ENCODE peak calls at places on chromosomes 11 and 22, in eight cellular contexts. F is IMR-90, J is K562, X is HepG2, I is tibial nerve, C is spleen, N is H54, B is body of pancreas. R is an unnamed sample.
A peak's percentile ranks its signal among the peaks of the same experiment; 100 is the strongest.

GRCh38 chr22:26660961-26661578 is 3.7 kb downstream of the MIAT start:
- DNase-seq in I (no peak), B (no peak), C (peak; percentile 41), N (no peak), J (no peak), X (no peak), F (no peak), R (no peak)

GRCh38 chr11:83185767-83186166 is 7.7 kb upstream of the ANKRD42 start:
- DNase-seq in I (no peak), J (no peak), C (no peak), B (no peak), F (no peak), N (no peak), X (no peak), R (no peak)

GRCh38 chr22:19687561-19688300 is 26.6 kb upstream of the SEPTIN5 start:
- DNase-seq in F (no peak), I (no peak), C (peak; percentile 90), N (no peak), X (no peak), B (no peak), J (peak; percentile 43), R (no peak)

GRCh38 chr22:44609589-44609988 is 92.4 kb upstream of the PRR5 start:
- DNase-seq in B (no peak), N (no peak), F (no peak), C (no peak), J (no peak), I (no peak), X (no peak), R (no peak)

GRCh38 chr11:5665746-5666395 is 19.0 kb downstream of the TRIM5 start:
- DNase-seq in I (no peak), F (no peak), B (no peak), N (no peak), J (no peak), C (no peak), X (no peak), R (no peak)

GRCh38 chr11:59992420-59992819 is 24.6 kb upstream of the OOSP4B start:
- DNase-seq in I (no peak), X (no peak), N (no peak), C (no peak), J (no peak), F (no peak), B (no peak), R (no peak)

GRCh38 chr22:47295982-47296381 is 533.5 kb downstream of the TBC1D22A start:
- DNase-seq in F (no peak), N (no peak), I (no peak), C (no peak), X (no peak), B (no peak), J (no peak), R (no peak)

GRCh38 chr22:35150163-35151107 is 84.5 kb downstream of the ISX start:
- DNase-seq in C (peak; percentile 79), J (peak; percentile 72), I (no peak), N (no peak), X (peak; percentile 36), B (peak; percentile 52), F (peak; percentile 42), R (peak; percentile 72)

GRCh38 chr11:23078289-23078971 is 218.2 kb upstream of the CCDC179 start:
- DNase-seq in J (no peak), F (peak; percentile 80), N (no peak), X (no peak), C (no peak), I (no peak), B (no peak), R (no peak)

DNA sequence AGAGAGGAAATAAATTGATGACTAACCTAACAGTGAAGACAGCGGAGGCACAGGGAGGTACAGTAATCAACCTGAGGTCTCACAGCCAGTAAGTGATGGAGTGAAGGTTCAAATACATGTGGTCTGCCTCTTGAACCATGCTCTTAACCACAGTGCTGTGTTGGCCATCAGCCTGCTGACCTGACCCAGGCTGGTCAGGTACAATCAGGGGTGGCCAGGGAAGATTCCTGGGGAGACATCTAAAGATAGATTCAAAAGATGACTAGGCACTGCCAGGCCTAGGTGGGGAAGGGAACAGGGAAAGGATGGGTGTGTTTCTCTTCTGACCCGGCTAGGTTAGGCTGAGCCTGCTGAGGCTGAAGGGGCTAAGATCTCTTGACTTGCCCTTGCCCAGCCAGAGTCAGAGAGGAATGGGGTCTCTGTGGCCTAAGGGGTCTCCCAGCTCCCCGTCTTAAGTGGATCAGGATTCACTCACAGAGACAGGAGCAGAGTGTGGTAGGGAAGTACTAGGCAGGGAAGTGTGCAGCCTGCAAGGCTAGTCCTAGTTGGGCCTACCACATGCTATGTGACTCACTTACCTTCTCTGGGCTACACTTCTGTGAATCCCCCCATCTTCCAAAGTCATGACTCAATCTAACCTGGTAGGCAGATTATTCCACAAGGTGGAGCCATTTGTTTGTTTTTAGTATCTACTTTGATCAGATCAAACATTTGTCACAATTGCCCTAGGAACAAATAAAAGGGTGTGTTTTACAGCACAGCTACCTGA is 10.4 kb upstream of the SREBF2 start:
- DNase-seq in X (peak; percentile 62), C (no peak), F (peak; percentile 82), B (no peak), I (no peak), N (peak; percentile 69), J (peak; percentile 62), R (peak; percentile 72)
- TF ChIP-seq POLR2A in X (no peak), C (no peak), F (no peak), B (no peak), I (no peak), N (no peak), J (no peak), R (no peak)

GRCh38 chr11:61860054-61860903 is 31.1 kb downstream of the FADS3 start:
- DNase-seq in X (no peak), B (peak; percentile 88), J (peak; percentile 88), I (no peak), F (no peak), C (no peak), N (peak; percentile 63), R (no peak)

GRCh38 chr11:61854966-61855714 is 27.0 kb downstream of the FADS2 start:
- DNase-seq in B (no peak), F (no peak), J (no peak), N (no peak), C (peak; percentile 65), I (no peak), X (no peak), R (no peak)

GRCh38 chr11:61853698-61854169 is 25.6 kb downstream of the FADS2 start:
- DNase-seq in X (no peak), B (no peak), N (no peak), I (no peak), J (no peak), C (peak; percentile 67), F (no peak), R (no peak)

GRCh38 chr11:61854206-61854875 is 26.2 kb downstream of the FADS2 start:
- DNase-seq in J (no peak), F (no peak), B (no peak), N (no peak), X (no peak), I (no peak), C (no peak), R (no peak)

GRCh38 chr11:61855939-61856730 is 28.0 kb downstream of the FADS2 start:
- DNase-seq in B (no peak), I (no peak), N (no peak), X (no peak), F (peak; percentile 11), C (peak; percentile 45), J (no peak), R (no peak)
- TF ChIP-seq POLR2A in B (no peak), I (no peak), N (no peak), X (no peak), F (no peak), C (no peak), J (no peak), R (no peak)

DNA sequence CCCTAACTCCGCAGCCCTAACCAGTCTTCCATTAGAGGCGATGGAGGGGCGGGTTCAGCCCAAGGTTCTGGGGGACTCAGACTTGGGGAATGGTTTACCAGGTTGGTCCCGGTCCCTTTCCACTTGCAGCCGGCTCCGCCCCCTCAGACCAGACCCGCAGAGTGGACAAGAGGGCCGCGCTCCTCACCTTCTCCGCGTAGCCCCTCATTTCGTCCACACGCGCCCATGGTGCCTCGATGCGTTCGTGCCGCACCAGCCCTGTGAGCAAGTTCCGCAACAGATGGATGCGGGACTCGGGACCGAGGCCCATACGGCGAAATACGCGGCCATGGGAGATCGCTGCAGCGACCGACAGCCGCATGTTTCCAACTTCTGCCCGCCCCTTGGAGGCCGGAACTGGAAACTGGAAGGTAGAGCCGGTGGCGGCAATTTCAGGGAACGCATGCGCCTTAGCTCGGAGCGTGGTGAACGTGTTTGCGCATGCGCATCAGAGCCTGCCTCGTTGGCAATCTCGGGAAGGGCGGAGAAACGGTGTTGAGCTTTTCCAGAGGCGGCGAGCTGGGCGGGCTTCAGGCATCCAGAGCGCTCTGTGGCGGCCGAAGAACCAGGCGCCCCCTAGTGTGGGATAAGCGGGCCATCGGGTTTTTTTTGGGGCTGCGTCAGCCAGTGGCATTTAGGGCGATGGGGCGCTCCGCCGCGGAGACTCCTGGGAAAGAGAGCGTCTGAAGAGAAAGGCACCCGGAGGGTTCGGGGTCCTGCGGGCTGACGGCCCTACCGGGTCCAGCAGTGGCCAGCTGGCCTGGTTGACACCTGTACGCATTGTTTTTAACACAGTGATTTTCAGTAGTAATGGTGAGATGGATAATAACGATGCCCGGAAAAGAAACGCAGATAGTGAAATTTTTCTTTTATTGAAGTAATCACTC is at the start of gene MRPL17:
- DNase-seq in N (peak; percentile 93), B (peak; percentile 100), C (peak; percentile 99), I (peak; percentile 95), J (peak; percentile 99), F (peak; percentile 98), X (peak; percentile 98), R (peak; percentile 100)
- TF ChIP-seq POLR2A in N (peak; percentile 98), B (peak; percentile 67), C (no peak), I (peak; percentile 52), J (peak; percentile 99), F (peak; percentile 72), X (peak; percentile 98), R (peak; percentile 92)

DNA sequence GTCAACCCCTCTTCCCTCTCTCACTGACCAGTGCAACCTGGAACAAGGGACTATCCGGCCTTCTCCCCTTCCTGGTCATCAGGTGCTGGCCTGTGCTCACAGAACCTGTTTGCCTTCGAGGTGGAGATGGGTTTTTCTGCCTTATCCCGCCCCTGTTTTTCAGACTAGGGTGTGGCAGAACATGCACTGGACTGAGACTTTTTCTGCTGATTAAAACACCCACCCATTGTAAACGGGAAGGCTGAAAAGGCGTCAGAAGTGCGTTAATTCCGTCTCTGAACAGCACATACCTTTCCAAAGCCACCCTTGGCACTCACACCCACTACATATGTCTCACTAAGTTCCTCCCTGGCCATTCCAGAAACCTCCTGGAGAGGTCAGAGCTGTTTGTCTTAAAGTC is 4.4 kb upstream of the B3GNT6 start:
- DNase-seq in F (no peak), C (no peak), I (no peak), X (no peak), B (no peak), N (no peak), J (no peak), R (peak; percentile 48)
- TF ChIP-seq POLR2A in F (no peak), C (no peak), I (no peak), X (no peak), B (no peak), N (no peak), J (no peak), R (no peak)

GRCh38 chr22:21622624-21623401 is 7.0 kb downstream of the YDJC start:
- DNase-seq in I (no peak), J (peak; percentile 37), X (no peak), F (no peak), C (no peak), N (no peak), B (no peak), R (no peak)
- TF ChIP-seq POLR2A in I (no peak), J (no peak), X (no peak), F (no peak), C (no peak), N (no peak), B (no peak), R (no peak)